ENCODE peak calls at places on chromosomes 4 and X, in eight cellular contexts. S is stimulated activated CD4-positive, alpha-beta T cell treated with anti-CD3 and anti-CD28 coated beads, Interleukin-1b, Interleukin-23, amount 100 ng/mL, for 48 hours; E is NCI-H69; P is AG10803; H is activated T-cell treated with anti-CD3 and anti-CD28 coated beads for 48 hours; I is EL; M is activated CD4-positive, alpha-beta T cell treated with anti-CD3 and anti-CD28 coated beads, Interleukin-2, amount 10 ng/mL, durations not matched to agents 7 days and 5 days; F is HL-60. K is an unnamed sample.

GRCh38 chrX:3286196-3286920 is 60.1 kb downstream of the MXRA5 start:
- DNase-seq in S (no peak), E (no peak), P (peak), H (no peak), I (peak), M (no peak), F (no peak), K (peak)

GRCh38 chr4:147421456-147421855 is 59.4 kb upstream of the EDNRA start:
- DNase-seq in S (no peak), E (no peak), P (no peak), H (no peak), I (no peak), M (no peak), F (no peak), K (no peak)

GRCh38 chr4:179867300-179867878 is 2375.8 kb upstream of the TENM3 start:
- DNase-seq in S (peak), E (peak), P (no peak), H (peak), I (peak), M (peak), F (peak), K (peak)

GRCh38 chrX:69268637-69269036 is 103.4 kb upstream of the PJA1 start:
- DNase-seq in S (no peak), E (peak), P (no peak), H (no peak), I (no peak), M (no peak), F (no peak), K (no peak)

GRCh38 chrX:47540754-47541538 is 20.1 kb upstream of the ARAF start:
- DNase-seq in S (no peak), E (peak), P (peak), H (no peak), I (peak), M (no peak), F (no peak), K (peak)

GRCh38 chrX:30733852-30734660 is 80.8 kb downstream of the GK start:
- DNase-seq in S (no peak), E (no peak), P (no peak), H (no peak), I (no peak), M (no peak), F (no peak), K (no peak)

GRCh38 chr4:148112231-148112982 is 329.8 kb downstream of the NR3C2 start:
- DNase-seq in S (no peak), E (no peak), P (peak), H (no peak), I (no peak), M (no peak), F (no peak), K (peak)

GRCh38 chr4:105992641-105993305 is 97.5 kb downstream of the NPNT start:
- DNase-seq in S (no peak), E (no peak), P (peak), H (no peak), I (no peak), M (no peak), F (no peak), K (no peak)

GRCh38 chrX:138756234-138756633 is 44.7 kb upstream of the FGF13 start:
- DNase-seq in S (no peak), E (peak), P (peak), H (no peak), I (no peak), M (no peak), F (no peak), K (peak)

GRCh38 chrX:132488819-132489255 is at the start of gene MBNL3:
- DNase-seq in S (peak), E (peak), P (peak), H (peak), I (peak), M (peak), F (no peak), K (peak)

GRCh38 chr4:114037981-114038380 is 58.5 kb upstream of the ARSJ start:
- DNase-seq in S (no peak), E (peak), P (no peak), H (no peak), I (no peak), M (no peak), F (no peak), K (no peak)

GRCh38 chr4:146207410-146207809 is 6.9 kb upstream of the REELD1 start:
- DNase-seq in S (no peak), E (no peak), P (no peak), H (no peak), I (no peak), M (no peak), F (no peak), K (no peak)

GRCh38 chr4:184664445-184665210 is 15.1 kb downstream of the PRIMPOL start:
- DNase-seq in S (no peak), E (no peak), P (peak), H (no peak), I (no peak), M (no peak), F (no peak), K (peak)

GRCh38 chrX:105564536-105564935 is 257.8 kb upstream of the NRK start:
- DNase-seq in S (no peak), E (no peak), P (peak), H (no peak), I (peak), M (no peak), F (no peak), K (peak)

GRCh38 chr4:141501395-141501794 is 135.0 kb upstream of the IL15 start:
- DNase-seq in S (no peak), E (no peak), P (peak), H (no peak), I (no peak), M (no peak), F (no peak), K (peak)

GRCh38 chr4:101081695-101082369 is 265.5 kb downstream of the PPP3CA start:
- DNase-seq in S (no peak), E (peak), P (no peak), H (no peak), I (no peak), M (no peak), F (no peak), K (no peak)

GRCh38 chr4:15410750-15411149 is 17.1 kb upstream of the C1QTNF7 start:
- DNase-seq in S (no peak), E (peak), P (no peak), H (no peak), I (no peak), M (peak), F (no peak), K (peak)

GRCh38 chr4:92636038-92636825 is 332.5 kb downstream of the GRID2 start:
- DNase-seq in S (no peak), E (peak), P (no peak), H (no peak), I (no peak), M (no peak), F (no peak), K (no peak)

GRCh38 chr4:152278505-152279301 is 257.2 kb downstream of the FBXW7 start:
- DNase-seq in S (no peak), E (peak), P (no peak), H (no peak), I (no peak), M (no peak), F (no peak), K (no peak)

GRCh38 chr4:57410331-57411052 is 300.3 kb upstream of the IGFBP7 start:
- DNase-seq in S (no peak), E (no peak), P (peak), H (no peak), I (no peak), M (no peak), F (no peak), K (no peak)

GRCh38 chr4:75599647-75600046 is 30.7 kb downstream of the CDKL2 start:
- DNase-seq in S (no peak), E (no peak), P (no peak), H (no peak), I (no peak), M (no peak), F (no peak), K (no peak)

GRCh38 chr4:180164799-180165198 is 2078.4 kb upstream of the TENM3 start:
- DNase-seq in S (no peak), E (peak), P (no peak), H (no peak), I (no peak), M (no peak), F (no peak), K (peak)

GRCh38 chrX:154751121-154751668 is 318 bp upstream of the GAB3 start:
- DNase-seq in S (no peak), E (peak), P (no peak), H (no peak), I (no peak), M (no peak), F (no peak), K (no peak)

GRCh38 chr4:157014621-157015591 is 43.3 kb upstream of the PDGFC start:
- DNase-seq in S (no peak), E (no peak), P (peak), H (no peak), I (peak), M (no peak), F (no peak), K (peak)

GRCh38 chrX:63349307-63349706 is 1.8 kb downstream of the SPIN4 start:
- DNase-seq in S (no peak), E (no peak), P (no peak), H (no peak), I (peak), M (no peak), F (no peak), K (no peak)

GRCh38 chr4:61195064-61195463 is 5.1 kb upstream of the ADGRL3 start:
- DNase-seq in S (no peak), E (no peak), P (no peak), H (no peak), I (no peak), M (no peak), F (no peak), K (no peak)

GRCh38 chrX:11117751-11118150 is 6.6 kb downstream of the HCCS start:
- DNase-seq in S (no peak), E (no peak), P (no peak), H (no peak), I (peak), M (no peak), F (no peak), K (peak)

GRCh38 chr4:15955670-15956069 is 7.3 kb downstream of the FGFBP2 start:
- DNase-seq in S (no peak), E (peak), P (no peak), H (no peak), I (no peak), M (no peak), F (no peak), K (peak)

GRCh38 chrX:40303256-40304077 is 205.7 kb upstream of the BCOR start:
- DNase-seq in S (no peak), E (no peak), P (no peak), H (no peak), I (no peak), M (no peak), F (peak), K (no peak)

GRCh38 chr4:57159866-57160265 is 49.7 kb upstream of the IGFBP7 start:
- DNase-seq in S (no peak), E (no peak), P (peak), H (no peak), I (peak), M (no peak), F (no peak), K (no peak)

GRCh38 chr4:40662962-40663604 is 33.4 kb upstream of the RBM47 start:
- DNase-seq in S (peak), E (peak), P (peak), H (peak), I (peak), M (no peak), F (no peak), K (peak)

GRCh38 chr4:185738038-185738552 is 73.9 kb downstream of the SORBS2 start:
- DNase-seq in S (no peak), E (no peak), P (peak), H (no peak), I (peak), M (no peak), F (no peak), K (peak)

GRCh38 chr4:153222790-153223417 is 18.7 kb downstream of the TRIM2 start:
- DNase-seq in S (no peak), E (peak), P (peak), H (no peak), I (peak), M (peak), F (no peak), K (peak)

GRCh38 chr4:1105662-1106061 is 7.7 kb downstream of the RNF212 start:
- DNase-seq in S (no peak), E (no peak), P (no peak), H (no peak), I (no peak), M (no peak), F (no peak), K (peak)

GRCh38 chrX:131677655-131678628 is 134.1 kb downstream of the OR13H1 start:
- DNase-seq in S (peak), E (peak), P (peak), H (peak), I (peak), M (peak), F (no peak), K (peak)

GRCh38 chrX:23742174-23742692 is 843 bp downstream of the ACOT9 start:
- DNase-seq in S (no peak), E (peak), P (peak), H (no peak), I (peak), M (peak), F (no peak), K (peak)

GRCh38 chr4:2729533-2729875 is 26.6 kb downstream of the TNIP2 start:
- DNase-seq in S (no peak), E (no peak), P (no peak), H (no peak), I (no peak), M (no peak), F (no peak), K (no peak)

GRCh38 chr4:109206610-109207009 is 95.8 kb downstream of the COL25A1 start:
- DNase-seq in S (no peak), E (peak), P (no peak), H (no peak), I (no peak), M (no peak), F (no peak), K (no peak)